ENCODE peak calls at places on chromosomes 13 and 19, in ten cellular contexts. F is stomach, Q is AG10803, G is esophagus muscularis mucosa, O is thoracic aorta, P is ovary, C is tibial artery, E is GM12865, U is neural crest cell, Z is brain microvascular endothelial cell. D is an unnamed sample.

GRCh38 chr19:37930416-37930815 is 23.4 kb downstream of the SIPA1L3 start:
- DNase-seq in F (peak), Q (no peak), G (no peak), O (no peak), P (no peak), C (no peak), E (no peak), U (no peak), Z (peak), D (no peak)

GRCh38 chr13:111423168-111423785 is 102.8 kb downstream of the TEX29 start:
- DNase-seq in F (no peak), Q (no peak), G (no peak), O (no peak), P (no peak), C (no peak), E (no peak), U (no peak), Z (no peak), D (no peak)

GRCh38 chr19:17306285-17306714 is 628 bp downstream of the MRPL34 start:
- DNase-seq in F (no peak), Q (no peak), G (no peak), O (no peak), P (no peak), C (no peak), E (no peak), U (no peak), Z (no peak), D (no peak)

GRCh38 chr13:36582977-36583376 is 90.8 kb upstream of the SERTM1 start:
- DNase-seq in F (no peak), Q (no peak), G (no peak), O (no peak), P (no peak), C (no peak), E (no peak), U (no peak), Z (no peak), D (no peak)

GRCh38 chr19:13215572-13216380 is 65.6 kb downstream of the IER2 start:
- DNase-seq in F (no peak), Q (no peak), G (no peak), O (no peak), P (no peak), C (no peak), E (peak), U (no peak), Z (no peak), D (no peak)

GRCh38 chr13:53189162-53189561 is 160.5 kb downstream of the OLFM4 start:
- DNase-seq in F (no peak), Q (no peak), G (no peak), O (no peak), P (no peak), C (no peak), E (no peak), U (no peak), Z (no peak), D (no peak)

GRCh38 chr13:110445183-110445582 is 116.3 kb downstream of the RAB20 start:
- DNase-seq in F (no peak), Q (peak), G (no peak), O (no peak), P (peak), C (no peak), E (peak), U (no peak), Z (no peak), D (peak)

GRCh38 chr13:28000567-28000966 is 12.1 kb upstream of the URAD start:
- DNase-seq in F (no peak), Q (no peak), G (no peak), O (no peak), P (no peak), C (peak), E (no peak), U (no peak), Z (no peak), D (no peak)

GRCh38 chr13:39263033-39263432 is 224.8 kb downstream of the NHLRC3 start:
- DNase-seq in F (peak), Q (peak), G (no peak), O (no peak), P (peak), C (no peak), E (peak), U (peak), Z (peak), D (no peak)

GRCh38 chr13:28273919-28274318 is 135.6 kb downstream of the PAN3 start:
- DNase-seq in F (no peak), Q (no peak), G (no peak), O (no peak), P (no peak), C (no peak), E (peak), U (no peak), Z (no peak), D (no peak)

GRCh38 chr19:35038623-35039512 is 2.7 kb upstream of the HPN start:
- DNase-seq in F (no peak), Q (peak), G (no peak), O (no peak), P (no peak), C (no peak), E (no peak), U (no peak), Z (no peak), D (no peak)

GRCh38 chr13:111598751-111599150 is 278.3 kb downstream of the TEX29 start:
- DNase-seq in F (no peak), Q (no peak), G (no peak), O (no peak), P (no peak), C (no peak), E (no peak), U (no peak), Z (no peak), D (no peak)

GRCh38 chr19:38841787-38842438 is 7.9 kb downstream of the HNRNPL start:
- DNase-seq in F (no peak), Q (no peak), G (no peak), O (no peak), P (no peak), C (no peak), E (no peak), U (no peak), Z (no peak), D (no peak)

GRCh38 chr19:53161123-53161522 is 2.3 kb upstream of the ZNF347 start:
- DNase-seq in F (no peak), Q (no peak), G (no peak), O (no peak), P (no peak), C (no peak), E (no peak), U (no peak), Z (no peak), D (no peak)

GRCh38 chr19:52297601-52298358 is 811 bp downstream of the ZNF480 start:
- DNase-seq in F (no peak), Q (no peak), G (no peak), O (no peak), P (no peak), C (no peak), E (no peak), U (no peak), Z (no peak), D (peak)

GRCh38 chr19:35843676-35844481 is 8.4 kb downstream of the NPHS1 start:
- DNase-seq in F (peak), Q (no peak), G (no peak), O (no peak), P (no peak), C (no peak), E (peak), U (no peak), Z (no peak), D (no peak)

GRCh38 chr19:44757057-44757734 is 8.7 kb downstream of the BCL3 start:
- DNase-seq in F (peak), Q (peak), G (no peak), O (peak), P (peak), C (peak), E (no peak), U (peak), Z (no peak), D (no peak)

GRCh38 chr13:36872621-36873020 is 47.4 kb downstream of the SMAD9 start:
- DNase-seq in F (no peak), Q (no peak), G (peak), O (no peak), P (no peak), C (no peak), E (no peak), U (no peak), Z (no peak), D (no peak)

GRCh38 chr19:47111081-47111589 is 2.4 kb downstream of the ZC3H4 start:
- DNase-seq in F (peak), Q (no peak), G (no peak), O (no peak), P (peak), C (no peak), E (peak), U (no peak), Z (no peak), D (peak)

GRCh38 chr19:48484931-48485612 is 15.9 kb downstream of the CYTH2 start:
- DNase-seq in F (no peak), Q (no peak), G (no peak), O (no peak), P (no peak), C (no peak), E (no peak), U (no peak), Z (no peak), D (no peak)

GRCh38 chr19:18847516-18848463 is 16.0 kb downstream of the UPF1 start:
- DNase-seq in F (no peak), Q (peak), G (no peak), O (no peak), P (no peak), C (no peak), E (no peak), U (no peak), Z (no peak), D (no peak)

GRCh38 chr19:9323919-9324583 is at the start of gene ZNF559:
- DNase-seq in F (peak), Q (peak), G (peak), O (peak), P (peak), C (peak), E (peak), U (peak), Z (peak), D (peak)

GRCh38 chr13:74987124-74987690 is 494.8 kb downstream of the TBC1D4 start:
- DNase-seq in F (no peak), Q (no peak), G (no peak), O (no peak), P (no peak), C (no peak), E (no peak), U (no peak), Z (no peak), D (no peak)

GRCh38 chr19:13842294-13843103 is 34.4 kb upstream of the NANOS3 start:
- DNase-seq in F (peak), Q (peak), G (no peak), O (peak), P (peak), C (peak), E (peak), U (no peak), Z (no peak), D (peak)

GRCh38 chr19:48745208-48745995 is 1.3 kb downstream of the IZUMO1 start:
- DNase-seq in F (peak), Q (peak), G (no peak), O (no peak), P (peak), C (no peak), E (peak), U (peak), Z (peak), D (no peak)

GRCh38 chr19:22199171-22199570 is 2.4 kb upstream of the ZNF676 start:
- DNase-seq in F (no peak), Q (no peak), G (no peak), O (no peak), P (no peak), C (no peak), E (no peak), U (no peak), Z (no peak), D (no peak)

GRCh38 chr19:36141039-36141914 is 1.4 kb downstream of the CAPNS1 start:
- DNase-seq in F (peak), Q (peak), G (peak), O (peak), P (peak), C (peak), E (peak), U (peak), Z (peak), D (peak)

GRCh38 chr13:46296920-46297319 is 85.2 kb downstream of the LRRC63 start:
- DNase-seq in F (no peak), Q (peak), G (no peak), O (no peak), P (no peak), C (no peak), E (no peak), U (no peak), Z (peak), D (no peak)

GRCh38 chr13:100234524-100235136 is 145.7 kb downstream of the PCCA start:
- DNase-seq in F (no peak), Q (peak), G (no peak), O (no peak), P (no peak), C (no peak), E (no peak), U (no peak), Z (peak), D (no peak)

GRCh38 chr13:40432018-40432978 is 234.1 kb downstream of the FOXO1 start:
- DNase-seq in F (no peak), Q (no peak), G (peak), O (no peak), P (no peak), C (no peak), E (peak), U (no peak), Z (no peak), D (no peak)

GRCh38 chr19:20077791-20078463 is at the start of gene ZNF90:
- DNase-seq in F (peak), Q (peak), G (peak), O (peak), P (peak), C (peak), E (peak), U (peak), Z (peak), D (peak)

GRCh38 chr13:27772651-27773425 is 19.4 kb upstream of the GSX1 start:
- DNase-seq in F (no peak), Q (no peak), G (no peak), O (no peak), P (no peak), C (no peak), E (peak), U (no peak), Z (no peak), D (no peak)

GRCh38 chr19:28426902-28427232 is 786.1 kb downstream of the UQCRFS1 start:
- DNase-seq in F (no peak), Q (peak), G (no peak), O (no peak), P (no peak), C (no peak), E (no peak), U (no peak), Z (peak), D (no peak)

GRCh38 chr19:39398297-39398864 is 7.2 kb downstream of the MED29 start:
- DNase-seq in F (peak), Q (peak), G (no peak), O (no peak), P (peak), C (peak), E (peak), U (no peak), Z (peak), D (peak)

GRCh38 chr13:94280357-94280756 is 199.1 kb downstream of the DCT start:
- DNase-seq in F (no peak), Q (no peak), G (no peak), O (no peak), P (no peak), C (no peak), E (no peak), U (no peak), Z (peak), D (no peak)

GRCh38 chr19:51793994-51794393 is 963 bp upstream of the FPR3 start:
- DNase-seq in F (no peak), Q (no peak), G (no peak), O (no peak), P (no peak), C (no peak), E (no peak), U (no peak), Z (no peak), D (no peak)

GRCh38 chr13:27194895-27195764 is 23.5 kb upstream of the USP12 start:
- DNase-seq in F (no peak), Q (peak), G (no peak), O (no peak), P (no peak), C (no peak), E (no peak), U (no peak), Z (peak), D (no peak)

GRCh38 chr13:39575641-39576238 is 27.3 kb downstream of the LHFPL6 start:
- DNase-seq in F (no peak), Q (no peak), G (no peak), O (no peak), P (no peak), C (no peak), E (peak), U (no peak), Z (no peak), D (no peak)

GRCh38 chr13:97198753-97199152 is 23.4 kb upstream of the MBNL2 start:
- DNase-seq in F (no peak), Q (no peak), G (no peak), O (no peak), P (no peak), C (no peak), E (no peak), U (no peak), Z (no peak), D (no peak)

GRCh38 chr19:41941410-41942202 is 13.4 kb upstream of the ERFL start:
- DNase-seq in F (no peak), Q (no peak), G (no peak), O (no peak), P (no peak), C (no peak), E (no peak), U (no peak), Z (no peak), D (no peak)
- TF ChIP-seq CTCF in F (no peak), Q (no peak), G (no peak), O (no peak), P (no peak), C (no peak), E (no peak), U (no peak), Z (no peak), D (no peak)

GRCh38 chr19:31140717-31141116 is 208.5 kb downstream of the TSHZ3 start:
- DNase-seq in F (no peak), Q (peak), G (no peak), O (no peak), P (no peak), C (no peak), E (no peak), U (no peak), Z (peak), D (no peak)
- TF ChIP-seq CTCF in F (no peak), Q (no peak), G (no peak), O (no peak), P (no peak), C (no peak), E (no peak), U (no peak), Z (peak), D (no peak)

DNA sequence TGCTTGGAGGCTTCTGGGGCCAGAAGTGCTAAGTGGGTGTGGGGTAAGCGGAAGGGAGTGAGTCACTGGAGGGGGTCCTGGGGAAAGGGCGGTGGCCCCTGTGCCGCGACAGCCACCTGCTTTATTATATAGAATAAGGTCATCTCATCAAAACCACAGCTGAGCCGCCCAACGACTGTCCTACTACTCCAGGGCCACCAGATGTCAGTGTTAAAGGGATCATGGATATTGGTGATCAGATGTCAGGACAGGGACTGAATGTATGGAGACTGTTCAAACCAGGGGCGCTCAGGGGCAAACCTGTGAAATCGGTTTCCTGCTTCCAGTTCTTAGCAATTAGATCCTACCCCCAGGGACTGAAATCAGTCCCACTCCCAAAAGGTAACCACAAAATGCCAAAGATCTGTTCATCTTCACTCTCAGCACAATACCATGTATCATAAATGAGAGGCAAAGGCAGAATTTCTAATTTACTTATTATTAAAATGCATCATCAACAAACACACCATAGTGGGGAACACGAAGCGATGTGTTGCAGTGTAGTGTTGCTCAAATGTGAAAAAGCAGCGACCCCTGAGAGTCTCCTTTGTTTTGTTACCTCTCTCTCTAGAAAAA is 24.5 kb downstream of the ARL11 start:
- DNase-seq in F (peak), Q (peak), G (no peak), O (no peak), P (no peak), C (no peak), E (peak), U (peak), Z (no peak), D (no peak)
- TF ChIP-seq CTCF in F (no peak), Q (peak), G (peak), O (peak), P (no peak), C (peak), E (peak), U (peak), Z (peak), D (peak)

GRCh38 chr13:48547663-48548092 is 14.8 kb upstream of the RCBTB2 start:
- DNase-seq in F (no peak), Q (no peak), G (no peak), O (no peak), P (no peak), C (no peak), E (no peak), U (no peak), Z (no peak), D (no peak)

GRCh38 chr13:48542138-48542537 is 9.3 kb upstream of the RCBTB2 start:
- DNase-seq in F (no peak), Q (no peak), G (no peak), O (no peak), P (no peak), C (no peak), E (no peak), U (no peak), Z (no peak), D (no peak)

GRCh38 chr13:48545608-48546007 is 12.7 kb upstream of the RCBTB2 start:
- DNase-seq in F (no peak), Q (no peak), G (no peak), O (no peak), P (no peak), C (no peak), E (no peak), U (no peak), Z (no peak), D (no peak)

GRCh38 chr13:48539550-48539949 is 6.7 kb upstream of the RCBTB2 start:
- DNase-seq in F (no peak), Q (peak), G (no peak), O (no peak), P (no peak), C (no peak), E (no peak), U (no peak), Z (no peak), D (no peak)

GRCh38 chr13:48542581-48543341 is 9.9 kb upstream of the RCBTB2 start:
- DNase-seq in F (peak), Q (peak), G (no peak), O (no peak), P (peak), C (peak), E (no peak), U (peak), Z (peak), D (no peak)
- TF ChIP-seq CTCF in F (no peak), Q (peak), G (peak), O (peak), P (no peak), C (no peak), E (no peak), U (peak), Z (peak), D (peak)

DNA sequence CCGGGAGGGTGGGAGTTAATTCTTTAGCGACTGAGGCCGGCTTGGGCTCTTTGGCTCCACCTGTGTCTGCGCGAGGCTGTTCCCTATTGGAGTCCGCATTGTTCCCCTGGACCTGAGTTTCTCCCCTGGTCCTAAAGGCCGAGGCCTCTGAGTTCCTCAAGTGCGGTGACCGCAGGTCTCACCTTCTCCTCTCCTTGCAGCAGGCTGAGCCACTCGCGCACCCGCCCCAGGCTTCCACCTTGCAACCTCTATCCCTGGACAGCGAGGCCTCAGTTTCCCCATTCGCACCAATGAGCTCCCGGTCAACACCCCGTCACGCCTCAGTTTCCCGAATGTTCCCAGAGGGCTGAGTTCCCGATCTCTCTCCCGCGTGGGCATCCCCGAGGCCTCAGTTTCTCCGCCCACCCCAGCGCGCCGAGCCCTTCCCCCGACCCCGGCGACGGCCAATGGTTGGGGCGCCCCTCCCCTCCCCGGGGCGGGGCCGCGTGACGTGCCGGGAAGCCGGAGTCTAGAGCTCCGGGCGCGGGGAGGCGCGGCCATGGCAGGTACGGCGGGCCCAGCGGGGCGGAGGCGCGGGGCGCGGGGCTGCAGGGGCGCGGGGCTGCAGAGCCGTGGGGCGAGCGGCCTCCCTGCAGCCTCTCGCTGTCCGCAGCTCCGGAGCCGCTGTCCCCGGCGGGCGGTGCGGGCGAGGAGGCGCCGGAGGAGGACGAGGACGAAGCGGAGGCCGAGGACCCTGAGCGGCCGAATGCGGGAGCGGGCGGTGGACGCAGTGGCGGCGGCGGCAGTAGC is at the start of gene MPND:
- DNase-seq in F (peak), Q (peak), G (peak), O (peak), P (peak), C (peak), E (peak), U (peak), Z (peak), D (peak)
- TF ChIP-seq CTCF in F (no peak), Q (peak), G (peak), O (no peak), P (no peak), C (peak), E (peak), U (peak), Z (peak), D (peak)

D was measured in CD14-positive monocyte.